ENCODE peak calls at places on chromosomes 11 and 22, in six cellular contexts. T is IMR-90, B is H1, Z is trophoblast cell, F is H9, A is neuronal stem cell. O is an unnamed sample.

GRCh38 chr11:124746621-124747243 is 5.3 kb downstream of the VSIG2 start:
- DNase-seq in T (peak; percentile 72), B (peak; percentile 88), Z (peak; percentile 93), F (peak; percentile 95), A (no peak), O (peak; percentile 74)

GRCh38 chr22:30985561-30986208 is 16.6 kb downstream of the TUG1 start:
- DNase-seq in T (no peak), B (no peak), Z (no peak), F (no peak), A (no peak), O (no peak)

GRCh38 chr11:97732011-97732632 is 1288.6 kb upstream of the CNTN5 start:
- DNase-seq in T (no peak), B (no peak), Z (no peak), F (no peak), A (no peak), O (no peak)

GRCh38 chr11:65551572-65552398 is 6.4 kb downstream of the LTBP3 start:
- DNase-seq in T (peak; percentile 22), B (peak; percentile 92), Z (peak; percentile 50), F (peak; percentile 83), A (no peak), O (no peak)

GRCh38 chr11:7667460-7667859 is 5.8 kb downstream of the CYB5R2 start:
- DNase-seq in T (peak; percentile 26), B (peak; percentile 30), Z (peak; percentile 34), F (no peak), A (no peak), O (no peak)

GRCh38 chr11:21564813-21565212 is 628.1 kb upstream of the ANO5 start:
- DNase-seq in T (no peak), B (no peak), Z (peak; percentile 4), F (no peak), A (no peak), O (no peak)

GRCh38 chr11:111775024-111775710 is 9.0 kb upstream of the PPP2R1B start:
- DNase-seq in T (peak; percentile 50), B (no peak), Z (no peak), F (no peak), A (no peak), O (no peak)

GRCh38 chr22:45587638-45588481 is 83.8 kb upstream of the ATXN10 start:
- DNase-seq in T (peak; percentile 83), B (no peak), Z (peak; percentile 47), F (no peak), A (no peak), O (peak; percentile 75)

GRCh38 chr22:32969502-32969901 is 88.7 kb downstream of the SYN3 start:
- DNase-seq in T (no peak), B (no peak), Z (peak; percentile 44), F (no peak), A (no peak), O (no peak)

GRCh38 chr11:35165416-35166368 is 26.7 kb downstream of the CD44 start:
- DNase-seq in T (peak; percentile 50), B (no peak), Z (peak; percentile 21), F (no peak), A (no peak), O (peak; percentile 86)

GRCh38 chr22:50497093-50497492 is 10.4 kb downstream of the LMF2 start:
- DNase-seq in T (no peak), B (no peak), Z (no peak), F (no peak), A (no peak), O (no peak)

GRCh38 chr11:2788751-2789140 is 89.0 kb upstream of the KCNQ1OT1 start:
- DNase-seq in T (no peak), B (peak; percentile 47), Z (no peak), F (no peak), A (no peak), O (no peak)

GRCh38 chr11:94821439-94821838 is 53.3 kb downstream of the AMOTL1 start:
- DNase-seq in T (no peak), B (no peak), Z (no peak), F (no peak), A (no peak), O (no peak)

GRCh38 chr11:63839508-63840355 is 822 bp downstream of the MARK2 start:
- DNase-seq in T (no peak), B (no peak), Z (peak; percentile 60), F (no peak), A (no peak), O (peak; percentile 30)

GRCh38 chr11:3058753-3059664 is 1.8 kb upstream of the CARS1 start:
- DNase-seq in T (peak; percentile 92), B (no peak), Z (peak; percentile 92), F (peak; percentile 71), A (no peak), O (peak; percentile 96)

GRCh38 chr11:102268083-102268984 is 49.0 kb upstream of the BIRC3 start:
- DNase-seq in T (peak; percentile 55), B (peak; percentile 88), Z (peak; percentile 92), F (peak; percentile 97), A (peak; percentile 64), O (peak; percentile 59)

GRCh38 chr11:101508370-101508769 is 75.4 kb downstream of the TRPC6 start:
- DNase-seq in T (no peak), B (no peak), Z (no peak), F (no peak), A (no peak), O (no peak)

GRCh38 chr11:1072821-1073231 is 1.8 kb upstream of the MUC2 start:
- DNase-seq in T (no peak), B (peak; percentile 39), Z (no peak), F (no peak), A (no peak), O (no peak)

GRCh38 chr11:1072116-1072820 is 2.4 kb upstream of the MUC2 start:
- DNase-seq in T (peak; percentile 71), B (peak; percentile 39), Z (no peak), F (no peak), A (no peak), O (no peak)

GRCh38 chr11:1074244-1075221 is at the start of gene MUC2:
- DNase-seq in T (no peak), B (peak; percentile 45), Z (no peak), F (no peak), A (no peak), O (no peak)

GRCh38 chr11:1073851-1074243 is 827 bp upstream of the MUC2 start:
- DNase-seq in T (no peak), B (no peak), Z (no peak), F (no peak), A (no peak), O (no peak)

GRCh38 chr11:1073261-1073724 is 1.4 kb upstream of the MUC2 start:
- DNase-seq in T (peak; percentile 46), B (peak; percentile 41), Z (no peak), F (no peak), A (no peak), O (no peak)
- H2AFZ ChIP-seq in T (peak overlapping the region; percentile 70), B (no peak overlapping the region), Z (no peak overlapping the region), F (no peak overlapping the region), A (peak overlapping the region; percentile 56), O (no peak overlapping the region)

GRCh38 chr22:21866821-21867527 is 471 bp downstream of the MAPK1 start:
- DNase-seq in T (no peak), B (peak; percentile 61), Z (peak; percentile 27), F (no peak), A (peak; percentile 15), O (no peak)

GRCh38 chr22:21865041-21865440 is 2.4 kb downstream of the MAPK1 start:
- DNase-seq in T (peak; percentile 91), B (no peak), Z (peak; percentile 49), F (no peak), A (no peak), O (peak; percentile 77)

GRCh38 chr22:21862386-21863242 is 4.8 kb downstream of the MAPK1 start:
- DNase-seq in T (no peak), B (no peak), Z (no peak), F (no peak), A (no peak), O (no peak)

GRCh38 chr22:21868651-21869050 is 1.2 kb upstream of the MAPK1 start:
- DNase-seq in T (no peak), B (no peak), Z (no peak), F (no peak), A (no peak), O (no peak)

DNA sequence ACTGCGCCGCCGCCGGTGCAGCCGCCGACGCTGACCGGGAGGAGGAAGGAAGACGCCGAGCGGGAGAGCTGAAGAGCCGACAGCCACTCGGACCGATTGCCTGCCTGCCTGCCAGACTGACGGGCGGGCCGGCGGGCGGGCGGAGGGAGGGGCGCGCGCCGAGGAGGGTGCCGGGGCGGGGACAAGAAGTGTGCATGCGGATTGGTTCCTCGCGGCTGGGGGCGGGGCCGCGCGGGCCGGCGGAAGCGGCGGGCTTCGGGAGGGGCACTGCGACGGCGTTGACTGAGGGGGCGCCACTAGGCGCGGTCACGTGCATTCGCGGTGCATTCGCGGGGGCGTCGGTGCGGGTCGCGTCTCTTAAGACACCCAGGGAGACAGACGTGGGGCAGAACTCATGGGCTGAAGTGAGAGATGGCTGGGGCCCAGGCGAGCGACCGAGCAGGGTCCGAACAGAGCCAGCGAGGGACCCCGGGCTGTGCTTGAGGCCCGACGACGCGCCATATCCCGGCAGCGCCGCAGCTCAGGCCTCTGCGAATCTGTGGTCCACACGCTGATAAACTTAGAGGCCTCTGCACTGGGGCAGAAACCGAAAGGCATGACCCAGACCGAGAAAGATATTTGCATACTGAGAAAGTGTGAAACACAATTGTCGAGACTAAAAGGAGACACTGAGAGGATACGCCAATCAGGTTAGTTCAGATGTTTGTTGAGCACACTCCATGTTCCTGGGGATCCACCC is at the start of gene MAPK1:
- DNase-seq in T (peak; percentile 81), B (peak; percentile 95), Z (peak; percentile 88), F (peak; percentile 93), A (peak; percentile 85), O (peak; percentile 90)
- H3K4ac ChIP-seq in T (peak within 1 kb of the TSS; percentile 79), B (no peak within 1 kb of the TSS), Z (peak within 1 kb of the TSS; percentile 60), F (no peak within 1 kb of the TSS), A (peak within 1 kb of the TSS; percentile 66), O (peak within 1 kb of the TSS; percentile 100)

DNA sequence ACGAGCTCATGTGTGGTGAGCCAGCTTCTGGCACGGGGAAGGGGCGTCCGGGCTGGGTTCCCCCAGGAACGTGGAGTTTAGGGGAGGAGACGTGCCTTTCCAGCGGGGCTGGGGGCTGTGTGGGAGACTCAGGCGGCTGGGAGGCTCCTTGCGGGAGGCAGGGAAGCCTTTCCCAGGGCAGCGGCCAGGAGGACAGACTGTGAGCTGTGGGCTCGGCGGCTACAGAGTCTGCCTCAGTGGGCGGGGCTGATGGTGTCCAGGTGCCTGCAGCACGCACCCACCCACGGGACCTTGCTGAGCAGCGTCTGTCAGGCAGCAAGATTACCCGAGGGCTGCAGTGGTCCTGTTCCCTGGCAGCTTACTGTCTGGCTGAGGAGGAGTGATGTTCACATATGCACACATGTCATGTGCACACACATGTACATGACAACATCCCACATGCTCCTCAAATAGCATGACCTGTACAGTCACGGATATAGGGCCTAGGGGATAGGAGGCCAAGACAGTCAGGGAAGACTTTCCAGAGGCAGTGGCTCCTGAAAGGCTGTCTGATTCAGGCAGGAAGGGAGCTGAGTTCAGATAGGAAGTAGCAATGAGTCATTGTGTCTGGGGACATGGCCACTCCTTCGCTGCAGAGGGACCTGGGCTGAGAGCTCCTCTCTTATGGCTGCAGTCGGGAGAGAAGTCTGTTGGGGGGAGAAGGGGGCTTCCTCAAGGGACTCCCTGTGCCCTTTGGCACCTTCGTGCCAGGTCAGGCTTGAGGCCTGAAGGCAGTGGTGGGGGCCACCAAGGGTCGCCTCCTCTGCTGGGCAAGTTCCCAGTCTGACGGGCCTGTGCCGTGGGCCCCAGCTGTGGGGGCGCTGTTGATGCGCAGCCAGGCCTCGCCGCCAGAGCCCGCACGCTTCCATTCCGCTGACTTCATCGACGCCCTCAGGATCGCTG is 23.3 kb upstream of the PPP6R3 start:
- DNase-seq in T (peak; percentile 72), B (no peak), Z (peak; percentile 14), F (no peak), A (no peak), O (peak; percentile 89)
- H2AFZ ChIP-seq in T (peak overlapping the region; percentile 82), B (no peak overlapping the region), Z (peak overlapping the region; percentile 27), F (no peak overlapping the region), A (no peak overlapping the region), O (peak overlapping the region; percentile 1)

GRCh38 chr11:116837231-116838091 is at the start of gene APOA1:
- DNase-seq in T (no peak), B (no peak), Z (no peak), F (no peak), A (peak; percentile 21), O (no peak)
- H3K4ac ChIP-seq in T (no peak within 1 kb of the TSS), B (peak within 1 kb of the TSS; percentile 32), Z (no peak within 1 kb of the TSS), F (no peak within 1 kb of the TSS), A (no peak within 1 kb of the TSS), O (no peak within 1 kb of the TSS)